ENCODE peak calls at places on chromosome 13, in five cellular contexts. B is EL, G is NCI-H1105 treated with DMSO at 0.1 percent for 48 hours, F is AG09319, Z is gastrocnemius medialis. X is an unnamed sample.

GRCh38 chr13:33034897-33035296 is 18.7 kb downstream of the KL start:
- DNase-seq in F (no peak), G (no peak), Z (no peak), B (no peak), X (no peak)

GRCh38 chr13:25247345-25247744 is 39.9 kb downstream of the MTMR6 start:
- DNase-seq in F (no peak), G (no peak), Z (no peak), B (no peak), X (no peak)

GRCh38 chr13:75908137-75908536 is 272.0 kb downstream of the LMO7 start:
- DNase-seq in F (peak), Z (peak), G (no peak), B (no peak), X (peak)

GRCh38 chr13:26589754-26590153 is 32.3 kb downstream of the WASF3 start:
- DNase-seq in Z (no peak), B (peak), G (no peak), F (no peak), X (no peak)

GRCh38 chr13:90396266-90396665 is 951.2 kb upstream of the MIR17HG start:
- DNase-seq in F (no peak), B (no peak), G (no peak), Z (no peak), X (no peak)

GRCh38 chr13:99342723-99343315 is 35.6 kb upstream of the GPR183 start:
- DNase-seq in G (no peak), F (no peak), Z (no peak), B (no peak), X (no peak)

GRCh38 chr13:101417043-101417406 is 717 bp upstream of the NALCN start:
- DNase-seq in Z (no peak), F (no peak), G (peak), B (peak), X (no peak)

GRCh38 chr13:21949818-21950429 is 279.1 kb downstream of the FGF9 start:
- DNase-seq in Z (no peak), F (no peak), B (no peak), G (peak), X (no peak)

GRCh38 chr13:63540042-63540441 is 2124.4 kb upstream of the PCDH20 start:
- DNase-seq in B (no peak), Z (no peak), F (no peak), G (no peak), X (no peak)

GRCh38 chr13:27810461-27810860 is 18.2 kb downstream of the GSX1 start:
- DNase-seq in Z (no peak), F (no peak), B (no peak), G (no peak), X (no peak)

GRCh38 chr13:95485045-95485517 is 67.4 kb upstream of the CLDN10 start:
- DNase-seq in F (no peak), B (peak), Z (no peak), G (no peak), X (no peak)

GRCh38 chr13:94351292-94352000 is 128.0 kb downstream of the DCT start:
- DNase-seq in F (no peak), G (no peak), B (peak), Z (no peak), X (no peak)

GRCh38 chr13:105278797-105279425 is 1256.6 kb downstream of the EFNB2 start:
- DNase-seq in B (no peak), F (no peak), G (no peak), Z (no peak), X (no peak)

GRCh38 chr13:53198699-53199098 is 170.1 kb downstream of the OLFM4 start:
- DNase-seq in B (no peak), Z (no peak), G (peak), F (no peak), X (no peak)

GRCh38 chr13:31824705-31825512 is 85.6 kb downstream of the RXFP2 start:
- DNase-seq in G (no peak), B (peak), Z (no peak), F (no peak), X (no peak)

GRCh38 chr13:66927562-66927961 is 302.6 kb downstream of the PCDH9 start:
- DNase-seq in G (peak), F (no peak), Z (no peak), B (no peak), X (no peak)

GRCh38 chr13:75986818-75987217 is 350.7 kb downstream of the LMO7 start:
- DNase-seq in B (no peak), F (no peak), Z (no peak), G (no peak), X (no peak)

GRCh38 chr13:81639984-81640582 is 1299.2 kb upstream of the SPRY2 start:
- DNase-seq in Z (no peak), G (no peak), B (peak), F (no peak), X (no peak)

GRCh38 chr13:84137292-84137691 is 255.0 kb upstream of the SLITRK1 start:
- DNase-seq in Z (no peak), F (no peak), B (peak), G (no peak), X (no peak)

GRCh38 chr13:21549633-21550032 is 54.3 kb downstream of the MICU2 start:
- DNase-seq in G (no peak), B (no peak), Z (no peak), F (no peak), X (no peak)

GRCh38 chr13:30413842-30414241 is 8.5 kb upstream of the UBE2L5 start:
- DNase-seq in Z (no peak), B (no peak), G (no peak), F (no peak), X (no peak)

GRCh38 chr13:84481958-84482357 is 599.7 kb upstream of the SLITRK1 start:
- DNase-seq in B (peak), Z (no peak), G (no peak), F (no peak), X (no peak)

GRCh38 chr13:47119568-47120080 is 222.8 kb upstream of the HTR2A start:
- DNase-seq in G (no peak), F (no peak), B (peak), Z (no peak), X (no peak)

GRCh38 chr13:40057228-40057627 is 401.8 kb downstream of the COG6 start:
- DNase-seq in Z (no peak), B (no peak), G (no peak), F (no peak), X (no peak)

GRCh38 chr13:64482373-64482772 is 2747.8 kb downstream of the PCDH9 start:
- DNase-seq in Z (no peak), G (no peak), F (no peak), B (peak), X (no peak)

X was measured in colonic mucosa.